ENCODE peak calls at places on chromosomes 13 and 19, in eight cellular contexts. N is NCI-H774; C is GM06990; P is activated CD4-positive, alpha-beta T cell treated with anti-CD3 and anti-CD28 coated beads, Interleukin-2, amount 50 U/mL, for 1 hour; O is psoas muscle; D is HEK293T; V is caudate nucleus; X is stimulated activated CD8-positive, alpha-beta memory T cell treated with anti-CD3 and anti-CD28 coated beads, Interleukin-2, amount 100 ng/mL, for 48 hours. Y is an unnamed sample.

GRCh38 chr13:110813646-110814624 is 100.4 kb downstream of the ING1 start:
- DNase-seq in N (no peak), C (no peak), P (no peak), O (no peak), D (no peak), V (no peak), X (no peak), Y (peak; percentile 61)

GRCh38 chr19:39444598-39445257 is 654 bp upstream of the SUPT5H start:
- DNase-seq in N (no peak), C (no peak), P (no peak), O (no peak), D (no peak), V (no peak), X (no peak), Y (no peak)

GRCh38 chr13:25232937-25233515 is 54.3 kb downstream of the MTMR6 start:
- DNase-seq in N (no peak), C (no peak), P (no peak), O (no peak), D (peak; percentile 27), V (no peak), X (no peak), Y (no peak)

GRCh38 chr13:99658266-99658991 is 157.2 kb downstream of the TM9SF2 start:
- DNase-seq in N (peak; percentile 52), C (peak; percentile 56), P (peak; percentile 51), O (peak; percentile 59), D (no peak), V (peak; percentile 13), X (peak; percentile 31), Y (peak; percentile 80)

GRCh38 chr19:3346677-3347353 is 19.6 kb upstream of the NFIC start:
- DNase-seq in N (no peak), C (no peak), P (no peak), O (peak; percentile 89), D (no peak), V (peak; percentile 68), X (no peak), Y (no peak)

GRCh38 chr19:12180377-12180776 is 17.5 kb downstream of the ZNF136 start:
- DNase-seq in N (no peak), C (no peak), P (no peak), O (no peak), D (no peak), V (no peak), X (no peak), Y (no peak)

GRCh38 chr13:27359203-27359821 is 65.1 kb upstream of the GTF3A start:
- DNase-seq in N (peak; percentile 19), C (no peak), P (peak; percentile 67), O (peak; percentile 70), D (peak; percentile 73), V (peak; percentile 49), X (peak; percentile 39), Y (peak; percentile 84)

GRCh38 chr19:35790981-35791813 is 15.8 kb downstream of the ARHGAP33 start:
- DNase-seq in N (peak; percentile 23), C (no peak), P (no peak), O (no peak), D (no peak), V (no peak), X (no peak), Y (peak; percentile 77)

GRCh38 chr19:55585658-55586339 is 5.2 kb upstream of the ZNF579 start:
- DNase-seq in N (peak; percentile 85), C (peak; percentile 61), P (peak; percentile 29), O (peak; percentile 81), D (no peak), V (peak; percentile 71), X (peak; percentile 55), Y (peak; percentile 97)

GRCh38 chr13:36090592-36090991 is 40.6 kb downstream of the DCLK1 start:
- DNase-seq in N (no peak), C (no peak), P (no peak), O (no peak), D (peak; percentile 8), V (no peak), X (no peak), Y (no peak)

Y was measured in WERI-Rb-1.